ENCODE peak calls at places on chromosomes 12 and 14, in five cellular contexts. K, S, L, H and C are unnamed samples.

GRCh38 chr12:121529184-121529583 is 51.6 kb downstream of the KDM2B start:
- DNase-seq in H (no peak), L (no peak), K (no peak), S (no peak), C (no peak)

GRCh38 chr12:92928431-92928961 is 599 bp downstream of the EEA1 start:
- DNase-seq in K (no peak), L (no peak), S (no peak), H (no peak), C (no peak)

GRCh38 chr12:56007892-56008471 is 10.9 kb downstream of the SUOX start:
- DNase-seq in H (no peak), K (no peak), L (no peak), S (no peak), C (no peak)

GRCh38 chr12:131830335-131831020 is 2.3 kb downstream of the MMP17 start:
- DNase-seq in L (peak), H (peak), K (peak), S (peak), C (no peak)

GRCh38 chr12:61011767-61012423 is 1248.3 kb upstream of the USP15 start:
- DNase-seq in S (no peak), K (no peak), L (no peak), H (no peak), C (peak)

GRCh38 chr12:88538697-88539096 is 41.6 kb downstream of the KITLG start:
- DNase-seq in H (no peak), L (no peak), K (no peak), S (no peak), C (no peak)

GRCh38 chr14:47507866-47508265 is 167.5 kb downstream of the MDGA2 start:
- DNase-seq in K (no peak), L (no peak), S (no peak), H (no peak), C (no peak)

GRCh38 chr14:31457665-31458659 is 656 bp upstream of the DTD2 start:
- DNase-seq in L (no peak), K (no peak), H (no peak), S (no peak), C (no peak)

GRCh38 chr12:54125950-54126695 is 62.7 kb downstream of the SMUG1 start:
- DNase-seq in L (peak), S (peak), K (no peak), H (no peak), C (no peak)

GRCh38 chr14:77284066-77284855 is 13.3 kb upstream of the NGB start:
- DNase-seq in H (no peak), S (no peak), K (no peak), L (no peak), C (no peak)

GRCh38 chr12:124188059-124188458 is 106.8 kb upstream of the RFLNA start:
- DNase-seq in L (no peak), S (no peak), K (no peak), H (no peak), C (no peak)

GRCh38 chr12:122081697-122082221 is 3.2 kb downstream of the MLXIP start:
- DNase-seq in L (no peak), S (no peak), H (peak), K (no peak), C (no peak)

GRCh38 chr12:95205685-95206084 is 11.6 kb downstream of the FGD6 start:
- DNase-seq in K (no peak), L (no peak), H (no peak), S (no peak), C (no peak)

GRCh38 chr12:124588689-124589318 is 21.4 kb upstream of the NCOR2 start:
- DNase-seq in H (no peak), S (no peak), K (no peak), L (no peak), C (no peak)

GRCh38 chr14:104715871-104716270 is 8.2 kb upstream of the ADSS1 start:
- DNase-seq in S (no peak), K (no peak), H (no peak), L (no peak), C (no peak)

GRCh38 chr14:65419593-65420252 is 7.2 kb downstream of the FUT8 start:
- DNase-seq in S (no peak), K (no peak), L (no peak), H (no peak), C (no peak)

GRCh38 chr12:64609543-64610091 is 678 bp upstream of the RASSF3 start:
- DNase-seq in S (no peak), L (no peak), K (no peak), H (no peak), C (no peak)

GRCh38 chr12:132489078-132489601 is 811 bp upstream of the FBRSL1 start:
- DNase-seq in K (no peak), H (peak), S (peak), L (no peak), C (no peak)

GRCh38 chr12:63124778-63125177 is 26.2 kb downstream of the AVPR1A start:
- DNase-seq in K (no peak), H (no peak), S (no peak), L (no peak), C (no peak)

GRCh38 chr12:39176376-39176775 is 266.5 kb downstream of the KIF21A start:
- DNase-seq in K (no peak), H (no peak), L (no peak), S (no peak), C (no peak)

GRCh38 chr12:62426095-62426488 is 40.5 kb upstream of the MON2 start:
- DNase-seq in S (no peak), L (no peak), K (no peak), H (no peak), C (no peak)

GRCh38 chr12:124641591-124641990 is 74.2 kb upstream of the NCOR2 start:
- DNase-seq in K (no peak), H (no peak), S (no peak), L (no peak), C (no peak)

GRCh38 chr14:65054471-65055085 is 47.7 kb downstream of the MAX start:
- DNase-seq in H (peak), K (no peak), S (peak), L (no peak), C (no peak)

GRCh38 chr14:55731881-55732498 is 152.0 kb downstream of the KTN1 start:
- DNase-seq in L (no peak), S (peak), K (peak), H (no peak), C (no peak)

GRCh38 chr14:61101803-61102548 is 120.9 kb downstream of the SLC38A6 start:
- DNase-seq in S (no peak), K (no peak), L (no peak), H (peak), C (no peak)

GRCh38 chr12:5561843-5562242 is 129.9 kb downstream of the NTF3 start:
- DNase-seq in K (no peak), H (no peak), S (no peak), L (no peak), C (no peak)

GRCh38 chr12:51926718-51927117 is 19.4 kb downstream of the ACVRL1 start:
- DNase-seq in K (peak), L (no peak), S (peak), H (no peak), C (no peak)

DNA sequence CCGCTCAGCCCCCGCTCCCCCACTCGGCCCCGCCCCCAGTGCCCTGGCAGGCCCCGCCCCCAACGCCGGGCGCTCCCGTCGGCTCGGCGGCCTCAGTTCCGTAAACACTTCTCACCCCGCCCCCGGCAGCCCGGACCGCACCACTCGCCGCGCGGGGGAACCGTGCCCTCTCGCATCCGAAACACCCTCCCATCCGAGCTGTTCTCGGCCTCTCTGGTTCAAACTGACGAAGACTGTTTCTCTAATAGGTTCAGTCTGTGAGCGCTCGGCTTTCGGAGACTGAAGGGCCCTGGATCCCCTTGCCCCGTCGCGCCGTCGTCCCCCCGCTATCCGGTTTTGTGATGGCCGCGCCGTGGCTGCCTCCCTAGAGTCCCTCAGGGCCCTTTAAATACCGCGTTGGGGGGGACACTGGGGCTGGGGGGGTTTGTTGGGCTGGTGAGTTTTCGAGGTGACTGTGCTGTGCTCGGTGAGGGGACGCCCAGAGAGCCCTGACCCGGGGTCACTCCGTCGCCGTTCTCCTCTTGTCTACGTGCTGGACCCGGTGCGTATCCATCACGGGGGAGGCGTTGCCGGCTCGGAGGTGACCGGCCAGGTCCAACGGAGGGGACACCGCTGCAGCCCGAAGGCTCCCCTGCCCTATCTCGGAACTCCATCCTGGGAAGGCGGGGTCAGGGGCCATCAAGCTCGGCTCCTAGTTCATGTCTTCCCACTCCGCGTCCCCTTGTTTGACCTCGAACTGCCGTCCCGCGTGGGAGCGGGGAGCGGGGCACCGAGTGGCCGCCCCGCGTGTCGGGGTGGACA is at the start of gene TCP11L2:
- DNase-seq in S (peak), L (peak), K (no peak), H (no peak), C (no peak)
- TF ChIP-seq POLR2AphosphoS5 in S (peak), L (no peak), K (peak), H (no peak), C (no peak)

DNA sequence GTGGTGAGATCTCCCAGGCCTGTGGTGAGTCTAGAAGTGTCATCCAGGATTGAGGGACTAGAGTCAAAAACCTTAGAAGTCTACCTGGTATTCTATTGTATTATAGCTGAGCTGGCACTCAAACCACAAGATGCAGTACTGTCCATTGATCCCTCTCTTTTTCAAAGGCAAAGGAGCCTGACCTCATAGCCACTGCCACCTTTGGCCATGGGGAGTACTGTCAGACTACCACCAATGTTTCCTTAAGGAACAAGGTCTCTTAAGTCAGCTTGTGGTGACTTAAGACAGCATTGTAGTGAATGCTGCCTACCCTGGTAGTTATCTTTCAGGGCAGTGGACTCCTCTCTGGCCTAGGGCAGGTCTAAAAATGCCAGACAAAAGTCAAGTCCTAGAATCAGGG is 878.0 kb upstream of the MDGA2 start:
- DNase-seq in S (no peak), K (no peak), L (no peak), H (no peak), C (no peak)
- TF ChIP-seq POLR2AphosphoS5 in S (no peak), K (no peak), L (no peak), H (no peak), C (no peak)

DNA sequence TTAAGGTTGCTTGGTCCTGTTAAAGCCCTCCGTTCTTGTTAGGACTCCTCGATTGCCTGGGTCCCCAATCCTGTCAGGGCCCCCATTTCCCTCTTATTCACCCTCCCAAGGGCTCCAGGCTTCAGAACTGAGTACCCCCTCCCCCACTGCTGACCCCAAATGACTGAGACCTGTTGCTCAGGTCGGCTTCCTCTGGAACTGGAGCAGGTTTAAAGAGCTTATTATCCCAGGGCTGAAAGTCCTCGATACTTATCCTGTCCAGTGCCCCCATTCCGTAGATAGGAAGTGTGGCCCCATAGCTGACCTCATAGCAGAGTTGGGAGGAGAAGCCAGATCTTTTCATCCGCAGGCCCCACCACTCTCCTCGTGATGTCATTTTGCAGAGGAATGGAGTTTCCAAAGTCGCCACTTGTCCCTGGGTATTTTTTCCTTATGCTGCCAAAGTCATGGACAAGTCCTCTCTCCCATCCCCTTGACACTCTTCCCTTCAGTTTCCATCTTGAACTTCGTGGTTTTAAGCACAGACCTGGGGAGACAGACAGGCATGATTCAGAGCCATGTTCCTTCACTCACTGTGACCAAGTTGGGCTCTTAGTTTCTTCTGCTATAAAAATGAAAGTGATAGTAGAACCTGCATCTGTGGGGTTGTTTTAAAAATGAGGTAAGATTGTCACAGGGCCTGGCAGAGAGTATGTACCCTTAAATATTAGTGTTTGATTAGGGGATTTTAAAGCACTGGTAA is 1.2 kb downstream of the USP30 start:
- DNase-seq in K (no peak), L (no peak), H (no peak), S (no peak), C (no peak)
- TF ChIP-seq POLR2AphosphoS5 in K (no peak), L (no peak), H (no peak), S (no peak), C (no peak)

GRCh38 chr14:105836730-105837129 is 310.3 kb downstream of the TMEM121 start:
- DNase-seq in K (no peak), H (no peak), S (no peak), L (no peak), C (no peak)

GRCh38 chr14:105838107-105838506 is 311.7 kb downstream of the TMEM121 start:
- DNase-seq in L (no peak), H (no peak), K (no peak), S (no peak), C (no peak)

GRCh38 chr14:105837349-105838063 is 311.1 kb downstream of the TMEM121 start:
- DNase-seq in H (no peak), K (no peak), S (no peak), L (no peak), C (no peak)

GRCh38 chr14:105838591-105839424 is 312.4 kb downstream of the TMEM121 start:
- DNase-seq in L (no peak), K (no peak), H (no peak), S (no peak), C (no peak)

DNA sequence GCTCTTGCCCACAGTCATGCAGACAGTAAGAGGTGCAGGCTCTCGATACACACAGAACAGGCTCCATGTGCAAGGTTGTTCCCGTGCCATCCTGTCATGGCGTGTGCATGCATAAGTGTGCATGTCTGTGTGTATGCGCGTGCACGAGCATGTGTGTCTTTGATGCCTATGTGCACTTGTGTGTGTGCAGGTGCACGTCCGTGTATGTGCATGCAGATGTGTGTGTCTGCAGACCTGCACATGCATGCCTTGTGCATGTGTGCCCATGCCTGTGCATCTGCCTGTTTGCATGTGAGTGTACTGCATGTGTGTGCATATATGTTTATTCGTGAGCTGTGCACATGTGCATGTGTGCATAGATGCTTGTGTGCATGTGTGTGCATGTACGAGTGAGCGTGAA is 309.8 kb downstream of the TMEM121 start:
- DNase-seq in K (no peak), L (no peak), H (no peak), S (no peak), C (no peak)
- TF ChIP-seq POLR2AphosphoS5 in K (no peak), L (no peak), H (no peak), S (no peak), C (no peak)

GRCh38 chr12:25280082-25280481 is 29.4 kb upstream of the KRAS start:
- DNase-seq in L (no peak), H (no peak), S (no peak), K (no peak), C (no peak)
- TF ChIP-seq POLR2AphosphoS5 in L (no peak), H (no peak), S (no peak), K (no peak), C (no peak)

DNA sequence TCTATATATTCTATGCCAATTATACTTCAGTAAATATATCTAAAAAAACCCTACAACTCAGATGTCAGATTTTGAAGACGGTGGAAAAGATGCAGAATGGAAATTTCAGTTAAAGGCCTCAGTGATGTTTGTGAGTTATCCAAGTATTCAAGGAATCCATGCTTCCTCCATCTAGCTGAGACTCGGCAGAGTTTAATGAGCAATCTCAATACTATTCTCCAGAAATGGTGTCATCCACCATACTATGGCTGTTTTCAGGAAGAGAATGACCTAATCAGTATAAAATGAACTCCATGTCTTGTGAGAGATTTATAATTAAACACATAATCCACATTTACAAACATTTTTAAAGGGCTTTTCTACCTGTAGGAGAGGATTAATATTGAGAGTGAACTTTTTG is 66.0 kb downstream of the KLHL28 start:
- DNase-seq in S (no peak), K (no peak), H (no peak), L (no peak), C (no peak)
- TF ChIP-seq POLR2AphosphoS5 in S (no peak), K (no peak), H (no peak), L (no peak), C (no peak)

DNA sequence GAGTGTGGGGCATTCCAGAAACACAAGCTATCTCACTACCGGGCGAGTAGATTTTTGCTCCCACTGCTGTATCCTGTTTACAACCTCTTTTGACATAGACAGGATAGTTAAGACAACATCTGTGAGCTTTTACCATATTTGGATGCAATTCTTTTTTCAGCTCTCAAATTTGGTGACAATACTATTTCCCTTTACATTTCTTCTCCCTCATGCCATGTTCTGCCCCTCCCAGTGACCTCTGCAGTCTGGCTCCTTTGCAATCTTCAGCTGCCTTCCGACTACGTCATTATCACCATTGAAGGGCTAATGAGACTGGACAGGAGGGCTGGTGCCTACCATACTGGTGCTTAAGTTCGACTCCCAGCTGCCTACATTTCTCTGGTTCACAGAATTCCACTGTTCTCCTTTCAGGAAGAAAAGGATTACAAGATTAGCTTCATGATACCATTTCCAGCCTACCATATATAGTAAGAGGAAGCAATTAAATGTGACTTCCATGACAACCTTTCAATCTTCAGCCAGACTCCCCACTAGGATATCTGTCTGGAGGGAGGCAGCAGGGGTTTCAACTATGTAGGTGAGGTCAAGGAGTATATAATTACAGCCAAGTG is 251.6 kb downstream of the PHLDA1 start:
- DNase-seq in H (no peak), L (no peak), K (no peak), S (no peak), C (no peak)
- TF ChIP-seq POLR2AphosphoS5 in H (no peak), L (no peak), K (no peak), S (no peak), C (no peak)

GRCh38 chr14:23564181-23564812 is 3.3 kb downstream of the AP1G2 start:
- DNase-seq in K (no peak), L (no peak), S (no peak), H (no peak), C (no peak)

GRCh38 chr14:23566112-23566781 is 1.3 kb downstream of the AP1G2 start:
- DNase-seq in L (no peak), K (no peak), H (no peak), S (no peak), C (no peak)

GRCh38 chr14:23564876-23565275 is 2.7 kb downstream of the AP1G2 start:
- DNase-seq in H (no peak), K (no peak), L (no peak), S (no peak), C (no peak)

GRCh38 chr14:23566782-23567185 is 807 bp downstream of the AP1G2 start:
- DNase-seq in L (no peak), K (no peak), H (no peak), S (peak), C (no peak)

GRCh38 chr14:23565626-23566025 is 2.0 kb downstream of the AP1G2 start:
- DNase-seq in K (no peak), L (no peak), H (no peak), S (no peak), C (no peak)
- TF ChIP-seq POLR2AphosphoS5 in K (no peak), L (no peak), H (no peak), S (no peak), C (no peak)

GRCh38 chr12:30296486-30296885 is 399.2 kb downstream of the IPO8 start:
- DNase-seq in S (no peak), L (no peak), H (no peak), K (no peak), C (no peak)
- TF ChIP-seq POLR2AphosphoS5 in S (no peak), L (no peak), H (no peak), K (no peak), C (no peak)